ENCODE peak calls at places on chromosomes 12 and 14, in seven cellular contexts. One of them, this sample, is unnamed.

GRCh38 chr14:75223664-75224154 is 47.3 kb upstream of the TMED10 start:
- DNase-seq in heart right ventricle: peak
- DNase-seq in testis: peak
- DNase-seq in non-pigmented ciliary epithelial cell: no peak
- DNase-seq in iPS-NIHi11: peak
- DNase-seq in AG20443: no peak
- DNase-seq in naive thymus-derived CD8-positive, alpha-beta T cell: no peak
- DNase-seq in this sample: no peak

GRCh38 chr12:130973109-130973508 is 19.4 kb downstream of the ADGRD1 start:
- DNase-seq in heart right ventricle: no peak
- DNase-seq in testis: no peak
- DNase-seq in non-pigmented ciliary epithelial cell: no peak
- DNase-seq in iPS-NIHi11: no peak
- DNase-seq in AG20443: no peak
- DNase-seq in naive thymus-derived CD8-positive, alpha-beta T cell: no peak
- DNase-seq in this sample: no peak

GRCh38 chr12:14993117-14993516 is 20.3 kb downstream of the PDE6H start:
- DNase-seq in heart right ventricle: no peak
- DNase-seq in testis: no peak
- DNase-seq in non-pigmented ciliary epithelial cell: no peak
- DNase-seq in iPS-NIHi11: no peak
- DNase-seq in AG20443: no peak
- DNase-seq in naive thymus-derived CD8-positive, alpha-beta T cell: no peak
- DNase-seq in this sample: no peak

GRCh38 chr12:115224031-115224430 is 540.1 kb upstream of the TBX3 start:
- DNase-seq in heart right ventricle: no peak
- DNase-seq in testis: no peak
- DNase-seq in non-pigmented ciliary epithelial cell: no peak
- DNase-seq in iPS-NIHi11: no peak
- DNase-seq in AG20443: no peak
- DNase-seq in naive thymus-derived CD8-positive, alpha-beta T cell: no peak
- DNase-seq in this sample: no peak

GRCh38 chr14:24058260-24058950 is 6.6 kb downstream of the CARMIL3 start:
- DNase-seq in heart right ventricle: peak
- DNase-seq in testis: peak
- DNase-seq in non-pigmented ciliary epithelial cell: peak
- DNase-seq in iPS-NIHi11: peak
- DNase-seq in AG20443: peak
- DNase-seq in naive thymus-derived CD8-positive, alpha-beta T cell: peak
- DNase-seq in this sample: peak

GRCh38 chr12:122013792-122014590 is 7.7 kb upstream of the BCL7A start:
- DNase-seq in heart right ventricle: no peak
- DNase-seq in testis: no peak
- DNase-seq in non-pigmented ciliary epithelial cell: no peak
- DNase-seq in iPS-NIHi11: no peak
- DNase-seq in AG20443: no peak
- DNase-seq in naive thymus-derived CD8-positive, alpha-beta T cell: no peak
- DNase-seq in this sample: no peak

GRCh38 chr14:70808023-70808401 is 1.3 kb downstream of the MAP3K9 start:
- DNase-seq in heart right ventricle: no peak
- DNase-seq in testis: no peak
- DNase-seq in non-pigmented ciliary epithelial cell: no peak
- DNase-seq in iPS-NIHi11: peak
- DNase-seq in AG20443: no peak
- DNase-seq in naive thymus-derived CD8-positive, alpha-beta T cell: peak
- DNase-seq in this sample: peak

GRCh38 chr14:50303744-50304471 is 8.1 kb downstream of the L2HGDH start:
- DNase-seq in heart right ventricle: no peak
- DNase-seq in testis: no peak
- DNase-seq in non-pigmented ciliary epithelial cell: no peak
- DNase-seq in iPS-NIHi11: peak
- DNase-seq in AG20443: peak
- DNase-seq in naive thymus-derived CD8-positive, alpha-beta T cell: no peak
- DNase-seq in this sample: peak

GRCh38 chr12:55659486-55660385 is 23.0 kb downstream of the OR10P1 start:
- DNase-seq in heart right ventricle: peak
- DNase-seq in testis: peak
- DNase-seq in non-pigmented ciliary epithelial cell: no peak
- DNase-seq in iPS-NIHi11: no peak
- DNase-seq in AG20443: peak
- DNase-seq in naive thymus-derived CD8-positive, alpha-beta T cell: no peak
- DNase-seq in this sample: no peak

GRCh38 chr12:132586929-132587328 is 23.5 kb downstream of the LRCOL1 start:
- DNase-seq in heart right ventricle: no peak
- DNase-seq in testis: no peak
- DNase-seq in non-pigmented ciliary epithelial cell: no peak
- DNase-seq in iPS-NIHi11: no peak
- DNase-seq in AG20443: no peak
- DNase-seq in naive thymus-derived CD8-positive, alpha-beta T cell: no peak
- DNase-seq in this sample: no peak

GRCh38 chr12:4958697-4959375 is 49.1 kb downstream of the KCNA1 start:
- DNase-seq in heart right ventricle: no peak
- DNase-seq in testis: no peak
- DNase-seq in non-pigmented ciliary epithelial cell: no peak
- DNase-seq in iPS-NIHi11: no peak
- DNase-seq in AG20443: no peak
- DNase-seq in naive thymus-derived CD8-positive, alpha-beta T cell: no peak
- DNase-seq in this sample: no peak

GRCh38 chr12:121805171-121805687 is 1.4 kb downstream of the SETD1B start:
- DNase-seq in heart right ventricle: no peak
- DNase-seq in testis: no peak
- DNase-seq in non-pigmented ciliary epithelial cell: no peak
- DNase-seq in iPS-NIHi11: no peak
- DNase-seq in AG20443: no peak
- DNase-seq in naive thymus-derived CD8-positive, alpha-beta T cell: no peak
- DNase-seq in this sample: no peak

GRCh38 chr12:10128687-10129086 is 1.3 kb downstream of the CLEC7A start:
- DNase-seq in heart right ventricle: no peak
- DNase-seq in testis: no peak
- DNase-seq in non-pigmented ciliary epithelial cell: no peak
- DNase-seq in iPS-NIHi11: no peak
- DNase-seq in AG20443: no peak
- DNase-seq in naive thymus-derived CD8-positive, alpha-beta T cell: no peak
- DNase-seq in this sample: no peak

GRCh38 chr12:5335059-5335458 is 96.8 kb upstream of the NTF3 start:
- DNase-seq in heart right ventricle: no peak
- DNase-seq in testis: no peak
- DNase-seq in non-pigmented ciliary epithelial cell: no peak
- DNase-seq in iPS-NIHi11: no peak
- DNase-seq in AG20443: peak
- DNase-seq in naive thymus-derived CD8-positive, alpha-beta T cell: no peak
- DNase-seq in this sample: no peak

GRCh38 chr12:3453947-3454675 is 36.9 kb upstream of the PRMT8 start:
- DNase-seq in heart right ventricle: no peak
- DNase-seq in testis: no peak
- DNase-seq in non-pigmented ciliary epithelial cell: peak
- DNase-seq in iPS-NIHi11: no peak
- DNase-seq in AG20443: peak
- DNase-seq in naive thymus-derived CD8-positive, alpha-beta T cell: no peak
- DNase-seq in this sample: no peak

GRCh38 chr12:41459815-41460214 is 271.7 kb downstream of the PDZRN4 start:
- DNase-seq in heart right ventricle: no peak
- DNase-seq in testis: no peak
- DNase-seq in non-pigmented ciliary epithelial cell: no peak
- DNase-seq in iPS-NIHi11: no peak
- DNase-seq in AG20443: no peak
- DNase-seq in naive thymus-derived CD8-positive, alpha-beta T cell: no peak
- DNase-seq in this sample: no peak

GRCh38 chr12:68483592-68484373 is 126.9 kb upstream of the RAP1B start:
- DNase-seq in heart right ventricle: no peak
- DNase-seq in testis: no peak
- DNase-seq in non-pigmented ciliary epithelial cell: no peak
- DNase-seq in iPS-NIHi11: no peak
- DNase-seq in AG20443: peak
- DNase-seq in naive thymus-derived CD8-positive, alpha-beta T cell: no peak
- DNase-seq in this sample: no peak

GRCh38 chr12:110269622-110270124 is 11.4 kb upstream of the ATP2A2 start:
- DNase-seq in heart right ventricle: no peak
- DNase-seq in testis: no peak
- DNase-seq in non-pigmented ciliary epithelial cell: peak
- DNase-seq in iPS-NIHi11: no peak
- DNase-seq in AG20443: peak
- DNase-seq in naive thymus-derived CD8-positive, alpha-beta T cell: no peak
- DNase-seq in this sample: no peak

GRCh38 chr14:51545396-51545795 is 106.3 kb upstream of the FRMD6 start:
- DNase-seq in heart right ventricle: no peak
- DNase-seq in testis: no peak
- DNase-seq in non-pigmented ciliary epithelial cell: no peak
- DNase-seq in iPS-NIHi11: no peak
- DNase-seq in AG20443: no peak
- DNase-seq in naive thymus-derived CD8-positive, alpha-beta T cell: no peak
- DNase-seq in this sample: no peak

GRCh38 chr12:93699271-93700141 is 22.3 kb downstream of the CRADD start:
- DNase-seq in heart right ventricle: no peak
- DNase-seq in testis: no peak
- DNase-seq in non-pigmented ciliary epithelial cell: peak
- DNase-seq in iPS-NIHi11: no peak
- DNase-seq in AG20443: no peak
- DNase-seq in naive thymus-derived CD8-positive, alpha-beta T cell: no peak
- DNase-seq in this sample: no peak

GRCh38 chr14:97994020-97994531 is 1196.9 kb downstream of the VRK1 start:
- DNase-seq in heart right ventricle: no peak
- DNase-seq in testis: no peak
- DNase-seq in non-pigmented ciliary epithelial cell: no peak
- DNase-seq in iPS-NIHi11: no peak
- DNase-seq in AG20443: no peak
- DNase-seq in naive thymus-derived CD8-positive, alpha-beta T cell: no peak
- DNase-seq in this sample: no peak

GRCh38 chr12:88998421-88998820 is 353.9 kb downstream of the DUSP6 start:
- DNase-seq in heart right ventricle: no peak
- DNase-seq in testis: no peak
- DNase-seq in non-pigmented ciliary epithelial cell: no peak
- DNase-seq in iPS-NIHi11: no peak
- DNase-seq in AG20443: peak
- DNase-seq in naive thymus-derived CD8-positive, alpha-beta T cell: no peak
- DNase-seq in this sample: no peak

GRCh38 chr12:117686911-117687377 is 281.8 kb downstream of the KSR2 start:
- DNase-seq in heart right ventricle: no peak
- DNase-seq in testis: no peak
- DNase-seq in non-pigmented ciliary epithelial cell: peak
- DNase-seq in iPS-NIHi11: no peak
- DNase-seq in AG20443: peak
- DNase-seq in naive thymus-derived CD8-positive, alpha-beta T cell: no peak
- DNase-seq in this sample: peak

GRCh38 chr14:36346052-36346451 is 25.6 kb upstream of the MBIP start:
- DNase-seq in heart right ventricle: no peak
- DNase-seq in testis: no peak
- DNase-seq in non-pigmented ciliary epithelial cell: no peak
- DNase-seq in iPS-NIHi11: no peak
- DNase-seq in AG20443: no peak
- DNase-seq in naive thymus-derived CD8-positive, alpha-beta T cell: no peak
- DNase-seq in this sample: no peak

GRCh38 chr12:24373004-24373403 is 423.5 kb upstream of the SOX5 start:
- DNase-seq in heart right ventricle: no peak
- DNase-seq in testis: no peak
- DNase-seq in non-pigmented ciliary epithelial cell: no peak
- DNase-seq in iPS-NIHi11: no peak
- DNase-seq in AG20443: no peak
- DNase-seq in naive thymus-derived CD8-positive, alpha-beta T cell: no peak
- DNase-seq in this sample: no peak

GRCh38 chr14:106872619-106873446 is 1346.5 kb downstream of the TMEM121 start:
- DNase-seq in heart right ventricle: peak
- DNase-seq in testis: peak
- DNase-seq in non-pigmented ciliary epithelial cell: no peak
- DNase-seq in iPS-NIHi11: peak
- DNase-seq in AG20443: no peak
- DNase-seq in naive thymus-derived CD8-positive, alpha-beta T cell: peak
- DNase-seq in this sample: peak

GRCh38 chr12:12560587-12561304 is 1.9 kb downstream of the DUSP16 start:
- DNase-seq in heart right ventricle: peak
- DNase-seq in testis: peak
- DNase-seq in non-pigmented ciliary epithelial cell: peak
- DNase-seq in iPS-NIHi11: no peak
- DNase-seq in AG20443: peak
- DNase-seq in naive thymus-derived CD8-positive, alpha-beta T cell: peak
- DNase-seq in this sample: peak

GRCh38 chr12:538731-539539 is 79.2 kb downstream of the B4GALNT3 start:
- DNase-seq in heart right ventricle: peak
- DNase-seq in testis: peak
- DNase-seq in non-pigmented ciliary epithelial cell: no peak
- DNase-seq in iPS-NIHi11: no peak
- DNase-seq in AG20443: peak
- DNase-seq in naive thymus-derived CD8-positive, alpha-beta T cell: peak
- DNase-seq in this sample: peak

GRCh38 chr12:2064078-2064507 is 11.3 kb downstream of the CACNA1C start:
- DNase-seq in heart right ventricle: no peak
- DNase-seq in testis: no peak
- DNase-seq in non-pigmented ciliary epithelial cell: no peak
- DNase-seq in iPS-NIHi11: no peak
- DNase-seq in AG20443: peak
- DNase-seq in naive thymus-derived CD8-positive, alpha-beta T cell: no peak
- DNase-seq in this sample: no peak

GRCh38 chr12:131963381-131963780 is 13.6 kb downstream of the EP400 start:
- DNase-seq in heart right ventricle: no peak
- DNase-seq in testis: no peak
- DNase-seq in non-pigmented ciliary epithelial cell: no peak
- DNase-seq in iPS-NIHi11: no peak
- DNase-seq in AG20443: no peak
- DNase-seq in naive thymus-derived CD8-positive, alpha-beta T cell: peak
- DNase-seq in this sample: no peak

GRCh38 chr12:122250047-122250446 is 16.2 kb downstream of the VPS33A start:
- DNase-seq in heart right ventricle: no peak
- DNase-seq in testis: no peak
- DNase-seq in non-pigmented ciliary epithelial cell: no peak
- DNase-seq in iPS-NIHi11: no peak
- DNase-seq in AG20443: no peak
- DNase-seq in naive thymus-derived CD8-positive, alpha-beta T cell: no peak
- DNase-seq in this sample: no peak

GRCh38 chr14:55914771-55915170 is 203.4 kb upstream of the PELI2 start:
- DNase-seq in heart right ventricle: no peak
- DNase-seq in testis: no peak
- DNase-seq in non-pigmented ciliary epithelial cell: no peak
- DNase-seq in iPS-NIHi11: no peak
- DNase-seq in AG20443: no peak
- DNase-seq in naive thymus-derived CD8-positive, alpha-beta T cell: no peak
- DNase-seq in this sample: no peak

GRCh38 chr12:5678186-5678585 is 246.3 kb downstream of the NTF3 start:
- DNase-seq in heart right ventricle: no peak
- DNase-seq in testis: no peak
- DNase-seq in non-pigmented ciliary epithelial cell: no peak
- DNase-seq in iPS-NIHi11: no peak
- DNase-seq in AG20443: no peak
- DNase-seq in naive thymus-derived CD8-positive, alpha-beta T cell: no peak
- DNase-seq in this sample: no peak

GRCh38 chr12:50734409-50735263 is 29.3 kb upstream of the ATF1 start:
- DNase-seq in heart right ventricle: no peak
- DNase-seq in testis: peak
- DNase-seq in non-pigmented ciliary epithelial cell: no peak
- DNase-seq in iPS-NIHi11: peak
- DNase-seq in AG20443: peak
- DNase-seq in naive thymus-derived CD8-positive, alpha-beta T cell: peak
- DNase-seq in this sample: peak

GRCh38 chr14:64946310-64947045 is 3.9 kb upstream of the GPX2 start:
- DNase-seq in heart right ventricle: no peak
- DNase-seq in testis: no peak
- DNase-seq in non-pigmented ciliary epithelial cell: no peak
- DNase-seq in iPS-NIHi11: no peak
- DNase-seq in AG20443: no peak
- DNase-seq in naive thymus-derived CD8-positive, alpha-beta T cell: no peak
- DNase-seq in this sample: no peak

GRCh38 chr14:31921741-31922140 is 155.4 kb upstream of the ARHGAP5 start:
- DNase-seq in heart right ventricle: no peak
- DNase-seq in testis: no peak
- DNase-seq in non-pigmented ciliary epithelial cell: no peak
- DNase-seq in iPS-NIHi11: no peak
- DNase-seq in AG20443: no peak
- DNase-seq in naive thymus-derived CD8-positive, alpha-beta T cell: no peak
- DNase-seq in this sample: no peak

This sample was measured in thyroid gland.